ENCODE peak calls at places on chromosomes 16 and 17, in ten cellular contexts. T is lower leg skin, M is fibroblast of the aortic adventitia, I is fibroblast of villous mesenchyme, Z is cardiac fibroblast, H is heart left ventricle, O is right atrium auricular region, P is AG09319, Q is left ventricle myocardium inferior, B is LNCaP clone FGC. R is an unnamed sample.

GRCh38 chr16:56589141-56590039 is at the start of gene MT3:
- DNase-seq in T (peak; percentile 78), M (no peak), I (no peak), Z (peak; percentile 11), H (peak; percentile 35), O (no peak), P (no peak), Q (no peak), B (no peak), R (no peak)

GRCh38 chr17:51120357-51120738 is 320 bp downstream of the SPAG9 start:
- DNase-seq in T (no peak), M (no peak), I (peak; percentile 32), Z (peak; percentile 44), H (no peak), O (peak; percentile 70), P (no peak), Q (no peak), B (no peak), R (peak; percentile 93)

GRCh38 chr17:40509626-40510327 is 8.4 kb upstream of the TNS4 start:
- DNase-seq in T (no peak), M (no peak), I (no peak), Z (peak; percentile 48), H (no peak), O (no peak), P (no peak), Q (no peak), B (no peak), R (peak; percentile 27)

GRCh38 chr17:78125976-78126894 is 2.3 kb downstream of the TMC6 start:
- DNase-seq in T (peak; percentile 88), M (no peak), I (no peak), Z (no peak), H (peak; percentile 83), O (no peak), P (no peak), Q (peak; percentile 62), B (no peak), R (no peak)

GRCh38 chr16:49767998-49768397 is 87.9 kb downstream of the ZNF423 start:
- DNase-seq in T (no peak), M (no peak), I (no peak), Z (no peak), H (no peak), O (no peak), P (no peak), Q (no peak), B (no peak), R (no peak)

GRCh38 chr16:12869681-12870427 is 31.5 kb upstream of the SHISA9 start:
- DNase-seq in T (no peak), M (no peak), I (no peak), Z (no peak), H (no peak), O (no peak), P (no peak), Q (no peak), B (no peak), R (no peak)

GRCh38 chr17:75876938-75877751 is 1.2 kb downstream of the TRIM47 start:
- DNase-seq in T (peak; percentile 98), M (peak; percentile 98), I (peak; percentile 97), Z (peak; percentile 97), H (peak; percentile 94), O (peak; percentile 97), P (peak; percentile 90), Q (peak; percentile 96), B (no peak), R (peak; percentile 95)

GRCh38 chr17:37322826-37323561 is 52.8 kb upstream of the C17orf78 start:
- DNase-seq in T (no peak), M (no peak), I (no peak), Z (no peak), H (no peak), O (no peak), P (no peak), Q (no peak), B (no peak), R (no peak)

GRCh38 chr16:68921654-68922053 is 78.3 kb downstream of the TANGO6 start:
- DNase-seq in T (peak; percentile 20), M (no peak), I (no peak), Z (peak; percentile 74), H (no peak), O (no peak), P (no peak), Q (no peak), B (no peak), R (no peak)

GRCh38 chr17:59004338-59005111 is 102.2 kb downstream of the TRIM37 start:
- DNase-seq in T (peak; percentile 88), M (peak; percentile 76), I (peak; percentile 65), Z (peak; percentile 78), H (peak; percentile 45), O (peak; percentile 73), P (peak; percentile 23), Q (peak; percentile 21), B (peak; percentile 37), R (no peak)

GRCh38 chr16:19681637-19682036 is 36.4 kb downstream of the KNOP1 start:
- DNase-seq in T (no peak), M (no peak), I (no peak), Z (no peak), H (no peak), O (no peak), P (no peak), Q (no peak), B (no peak), R (no peak)

GRCh38 chr17:12830692-12831363 is 41.5 kb downstream of the ARHGAP44 start:
- DNase-seq in T (no peak), M (no peak), I (no peak), Z (no peak), H (no peak), O (no peak), P (no peak), Q (no peak), B (no peak), R (no peak)
- TF ChIP-seq CTCF in T (no peak), M (no peak), I (no peak), Z (no peak), H (no peak), O (no peak), P (no peak), Q (no peak), B (no peak), R (no peak)

DNA sequence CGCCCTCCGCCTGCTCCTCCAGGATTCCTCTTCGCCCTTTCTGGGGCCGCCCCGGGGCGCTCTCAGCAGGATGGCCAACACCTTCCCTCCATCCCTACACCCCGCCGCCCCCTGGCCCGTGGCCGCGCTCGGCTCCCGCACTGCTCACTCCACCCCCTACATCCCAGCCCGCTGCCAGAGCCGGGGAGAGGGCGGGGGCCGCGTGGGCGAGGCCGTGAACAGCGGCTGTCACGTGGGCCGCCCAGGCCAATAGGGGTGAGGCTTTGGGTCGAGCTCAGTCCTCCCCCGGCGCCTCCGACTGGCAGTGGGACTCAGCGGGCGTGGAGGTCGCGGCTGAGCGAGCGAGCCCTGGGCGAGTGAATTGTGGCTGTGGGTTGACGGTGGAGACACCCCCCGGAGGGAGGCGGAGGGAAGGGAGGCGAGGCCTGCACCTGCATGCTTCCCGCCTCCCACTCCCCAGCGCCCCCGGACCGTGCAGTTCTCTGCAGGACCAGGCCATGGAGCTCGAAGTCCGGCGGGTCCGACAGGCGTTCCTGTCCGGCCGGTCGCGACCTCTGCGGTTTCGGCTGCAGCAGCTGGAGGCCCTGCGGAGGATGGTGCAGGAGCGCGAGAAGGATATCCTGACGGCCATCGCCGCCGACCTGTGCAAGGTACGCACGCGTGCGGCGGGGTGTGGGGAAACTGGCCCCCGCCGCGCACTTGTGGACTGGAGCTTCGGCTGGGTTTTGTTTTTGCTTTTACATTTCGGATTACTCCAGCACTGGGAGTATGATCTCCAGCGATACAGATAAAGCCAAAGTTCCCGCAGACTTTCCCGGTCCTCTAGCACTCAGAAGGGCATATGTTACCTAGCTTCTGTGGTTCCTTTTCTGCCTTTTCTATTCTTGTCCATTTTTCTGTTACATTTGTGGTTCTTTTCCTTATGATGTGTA is at the start of gene ALDH3A2:
- DNase-seq in T (peak; percentile 99), M (peak; percentile 91), I (peak; percentile 93), Z (peak; percentile 94), H (peak; percentile 99), O (peak; percentile 98), P (peak; percentile 74), Q (peak; percentile 98), B (peak; percentile 70), R (peak; percentile 98)
- TF ChIP-seq CTCF in T (no peak), M (peak; percentile 36), I (no peak), Z (peak; percentile 32), H (no peak), O (no peak), P (peak; percentile 40), Q (peak; percentile 22), B (peak; percentile 31), R (peak; percentile 68)

DNA sequence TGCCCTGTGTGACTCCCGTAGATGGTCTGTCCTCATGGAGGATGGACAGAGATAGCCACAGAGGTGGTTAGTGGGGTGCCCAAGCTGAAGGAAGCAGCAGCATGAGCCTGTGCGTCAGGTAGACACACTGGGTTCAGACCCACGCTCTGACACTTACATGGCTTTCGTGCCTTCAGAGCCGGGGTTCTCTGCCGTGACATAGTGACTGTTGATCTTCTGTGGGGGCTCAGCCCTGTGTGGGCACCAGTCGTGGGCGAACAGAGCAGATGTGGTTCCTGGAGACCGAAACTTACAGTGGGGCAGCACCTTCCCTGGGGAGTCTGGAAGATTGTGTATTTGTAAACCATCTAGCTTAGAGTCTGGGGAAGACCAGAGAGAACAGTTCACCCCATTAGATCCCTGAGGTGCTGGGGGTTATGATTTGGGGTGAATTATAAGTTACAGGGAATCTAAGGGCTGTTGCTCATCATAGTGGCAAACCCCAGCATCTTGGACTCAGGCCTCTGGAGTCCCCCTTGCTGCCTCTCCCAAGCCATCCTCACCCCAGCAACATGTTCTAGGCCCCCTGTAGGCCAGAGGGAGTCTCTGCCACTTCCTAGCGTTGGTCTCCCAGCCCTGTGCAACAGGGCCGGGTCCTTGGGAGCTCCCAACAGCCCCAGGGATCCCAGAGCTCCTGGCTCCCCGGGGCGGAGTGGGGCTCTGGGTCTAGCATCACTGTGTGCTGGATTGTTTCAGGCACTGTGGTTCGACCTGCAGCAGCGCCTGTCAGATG is 28.6 kb downstream of the NECAB2 start:
- DNase-seq in T (no peak), M (no peak), I (no peak), Z (no peak), H (no peak), O (no peak), P (no peak), Q (no peak), B (no peak), R (no peak)
- TF ChIP-seq CTCF in T (no peak), M (peak; percentile 10), I (peak; percentile 37), Z (no peak), H (no peak), O (no peak), P (no peak), Q (no peak), B (no peak), R (no peak)

GRCh38 chr16:66439051-66439730 is 12.1 kb downstream of the BEAN1 start:
- DNase-seq in T (peak; percentile 50), M (no peak), I (no peak), Z (no peak), H (no peak), O (no peak), P (no peak), Q (no peak), B (no peak), R (no peak)
- TF ChIP-seq CTCF in T (no peak), M (no peak), I (no peak), Z (no peak), H (no peak), O (no peak), P (no peak), Q (no peak), B (no peak), R (no peak)

GRCh38 chr17:79427621-79428539 is 183.0 kb downstream of the RBFOX3 start:
- DNase-seq in T (no peak), M (no peak), I (no peak), Z (no peak), H (no peak), O (no peak), P (no peak), Q (no peak), B (no peak), R (no peak)
- TF ChIP-seq CTCF in T (no peak), M (no peak), I (no peak), Z (no peak), H (no peak), O (no peak), P (no peak), Q (no peak), B (peak; percentile 26), R (no peak)

GRCh38 chr17:82775033-82775823 is 23.4 kb downstream of the TBCD start:
- DNase-seq in T (no peak), M (peak; percentile 50), I (peak; percentile 51), Z (peak; percentile 49), H (peak; percentile 77), O (no peak), P (no peak), Q (peak; percentile 67), B (no peak), R (no peak)
- TF ChIP-seq CTCF in T (no peak), M (peak; percentile 85), I (peak; percentile 91), Z (peak; percentile 94), H (peak; percentile 85), O (peak; percentile 84), P (peak; percentile 92), Q (peak; percentile 91), B (peak; percentile 94), R (peak; percentile 90)

R was measured in chondrocyte.